ENCODE peak calls at places on chromosome 13, in seven cellular contexts. Z is anterior cingulate cortex; P is activated effector memory CD4-positive, alpha-beta T cell treated with anti-CD3 and anti-CD28 coated beads, Interleukin-2, amount 50 U/mL, for 16 hours; Y is AML-193; B is Right ventricle myocardium superior; W is NCI-H774; E is NCI-H2171. U is an unnamed sample.

GRCh38 chr13:30610311-30610710 is 7.4 kb upstream of the USPL1 start:
- DNase-seq in Z (no peak), P (no peak), Y (no peak), B (no peak), W (no peak), E (no peak), U (no peak)

GRCh38 chr13:95246292-95247082 is 54.8 kb downstream of the ABCC4 start:
- DNase-seq in Z (no peak), P (no peak), Y (no peak), B (no peak), W (peak), E (peak), U (no peak)

GRCh38 chr13:59176775-59177174 is 987.0 kb downstream of the DIAPH3 start:
- DNase-seq in Z (no peak), P (no peak), Y (peak), B (no peak), W (no peak), E (no peak), U (no peak)

GRCh38 chr13:60286707-60287106 is 110.3 kb upstream of the TDRD3 start:
- DNase-seq in Z (no peak), P (no peak), Y (no peak), B (no peak), W (no peak), E (no peak), U (no peak)

GRCh38 chr13:30932481-30933333 is at the start of gene TEX26:
- DNase-seq in Z (peak), P (no peak), Y (no peak), B (peak), W (no peak), E (no peak), U (no peak)

GRCh38 chr13:75581874-75582640 is 32.5 kb downstream of the UCHL3 start:
- DNase-seq in Z (no peak), P (no peak), Y (no peak), B (no peak), W (no peak), E (no peak), U (no peak)

GRCh38 chr13:87331178-87331577 is 340.0 kb upstream of the SLITRK5 start:
- DNase-seq in Z (no peak), P (no peak), Y (no peak), B (peak), W (no peak), E (no peak), U (peak)

GRCh38 chr13:29613101-29613500 is 17.6 kb upstream of the SLC7A1 start:
- DNase-seq in Z (no peak), P (no peak), Y (no peak), B (no peak), W (no peak), E (no peak), U (no peak)

GRCh38 chr13:99157046-99157445 is 43.6 kb upstream of the UBAC2 start:
- DNase-seq in Z (no peak), P (no peak), Y (no peak), B (no peak), W (no peak), E (no peak), U (no peak)

GRCh38 chr13:106566682-106567420 is 1.1 kb downstream of the ARGLU1 start:
- DNase-seq in Z (no peak), P (peak), Y (peak), B (peak), W (peak), E (peak), U (peak)

GRCh38 chr13:110641055-110642015 is 26.0 kb downstream of the NAXD start:
- DNase-seq in Z (no peak), P (no peak), Y (no peak), B (no peak), W (no peak), E (peak), U (no peak)

GRCh38 chr13:58573742-58574141 is 942.2 kb downstream of the PCDH17 start:
- DNase-seq in Z (no peak), P (no peak), Y (no peak), B (no peak), W (no peak), E (no peak), U (no peak)

GRCh38 chr13:77113496-77113895 is 86.5 kb upstream of the FBXL3 start:
- DNase-seq in Z (no peak), P (no peak), Y (no peak), B (no peak), W (no peak), E (no peak), U (no peak)

GRCh38 chr13:108269601-108270328 is at the start of gene TNFSF13B:
- DNase-seq in Z (no peak), P (peak), Y (peak), B (peak), W (no peak), E (no peak), U (peak)

GRCh38 chr13:25295228-25295627 is 6.2 kb upstream of the NUP58 start:
- DNase-seq in Z (no peak), P (no peak), Y (no peak), B (no peak), W (no peak), E (no peak), U (no peak)

GRCh38 chr13:81408647-81409046 is 1067.7 kb upstream of the SPRY2 start:
- DNase-seq in Z (no peak), P (no peak), Y (no peak), B (no peak), W (no peak), E (no peak), U (no peak)

GRCh38 chr13:100987993-100988392 is 313.4 kb upstream of the TMTC4 start:
- DNase-seq in Z (no peak), P (no peak), Y (no peak), B (no peak), W (no peak), E (no peak), U (no peak)

GRCh38 chr13:23427342-23428182 is 5.9 kb downstream of the SACS start:
- DNase-seq in Z (no peak), P (no peak), Y (no peak), B (peak), W (no peak), E (no peak), U (peak)

GRCh38 chr13:46728777-46729176 is 68.2 kb downstream of the ESD start:
- DNase-seq in Z (no peak), P (no peak), Y (peak), B (no peak), W (no peak), E (no peak), U (no peak)

GRCh38 chr13:78478183-78478582 is 125.2 kb downstream of the POU4F1 start:
- DNase-seq in Z (no peak), P (no peak), Y (no peak), B (no peak), W (no peak), E (no peak), U (no peak)

GRCh38 chr13:82772802-82773201 is 1109.5 kb downstream of the SLITRK1 start:
- DNase-seq in Z (no peak), P (no peak), Y (no peak), B (no peak), W (no peak), E (peak), U (no peak)

GRCh38 chr13:73984949-73985691 is 149.1 kb downstream of the KLF12 start:
- DNase-seq in Z (no peak), P (peak), Y (no peak), B (no peak), W (no peak), E (no peak), U (no peak)

GRCh38 chr13:106159295-106160195 is 375.9 kb downstream of the EFNB2 start:
- DNase-seq in Z (no peak), P (no peak), Y (no peak), B (no peak), W (no peak), E (no peak), U (no peak)

GRCh38 chr13:51068501-51068900 is 42.6 kb downstream of the C13orf42 start:
- DNase-seq in Z (no peak), P (no peak), Y (no peak), B (no peak), W (no peak), E (no peak), U (no peak)

GRCh38 chr13:59492030-59492636 is 671.6 kb downstream of the DIAPH3 start:
- DNase-seq in Z (no peak), P (no peak), Y (no peak), B (no peak), W (no peak), E (no peak), U (no peak)

GRCh38 chr13:30107536-30108136 is 199.7 kb downstream of the KATNAL1 start:
- DNase-seq in Z (no peak), P (no peak), Y (peak), B (no peak), W (no peak), E (no peak), U (no peak)

GRCh38 chr13:95319551-95320274 is 18.5 kb upstream of the ABCC4 start:
- DNase-seq in Z (no peak), P (no peak), Y (no peak), B (no peak), W (no peak), E (no peak), U (no peak)

GRCh38 chr13:75347925-75348324 is 134.0 kb downstream of the TBC1D4 start:
- DNase-seq in Z (no peak), P (no peak), Y (no peak), B (no peak), W (no peak), E (no peak), U (no peak)

GRCh38 chr13:44155422-44156293 is 218.0 kb upstream of the SERP2 start:
- DNase-seq in Z (peak), P (no peak), Y (no peak), B (peak), W (no peak), E (no peak), U (no peak)

GRCh38 chr13:95605426-95606125 is 38.9 kb downstream of the DZIP1 start:
- DNase-seq in Z (no peak), P (no peak), Y (no peak), B (no peak), W (no peak), E (no peak), U (no peak)

GRCh38 chr13:41802033-41802683 is 158.8 kb downstream of the VWA8 start:
- DNase-seq in Z (no peak), P (no peak), Y (no peak), B (no peak), W (no peak), E (no peak), U (no peak)